ENCODE peak calls at places on chromosome X, in five cellular contexts. One of them, this sample, is unnamed.

GRCh38 chrX:110026099-110026844 is 23.4 kb downstream of the TMEM164 start:
- DNase-seq in mesendoderm: no peak
- DNase-seq in GM23248: peak; percentile 18
- DNase-seq in A549: peak; percentile 59
- DNase-seq in OCI-LY7: no peak
- DNase-seq in this sample: peak; percentile 26

GRCh38 chrX:9635368-9635767 is 130.3 kb downstream of the GPR143 start:
- DNase-seq in GM23248: no peak
- DNase-seq in OCI-LY7: no peak
- DNase-seq in A549: no peak
- DNase-seq in mesendoderm: no peak
- DNase-seq in this sample: no peak

GRCh38 chrX:153411255-153411987 is at the start of gene ZFP92:
- DNase-seq in OCI-LY7: no peak
- DNase-seq in mesendoderm: no peak
- DNase-seq in GM23248: peak; percentile 5
- DNase-seq in A549: no peak
- DNase-seq in this sample: no peak

GRCh38 chrX:27008486-27008885 is 454.7 kb downstream of the PPP4R3C start:
- DNase-seq in A549: no peak
- DNase-seq in OCI-LY7: no peak
- DNase-seq in GM23248: no peak
- DNase-seq in mesendoderm: no peak
- DNase-seq in this sample: peak; percentile 3

GRCh38 chrX:118973389-118974087 is 880 bp upstream of the LONRF3 start:
- DNase-seq in A549: no peak
- DNase-seq in OCI-LY7: no peak
- DNase-seq in mesendoderm: no peak
- DNase-seq in GM23248: peak; percentile 32
- DNase-seq in this sample: peak; percentile 24

GRCh38 chrX:9642270-9642995 is 123.2 kb downstream of the GPR143 start:
- DNase-seq in A549: no peak
- DNase-seq in GM23248: no peak
- DNase-seq in OCI-LY7: no peak
- DNase-seq in mesendoderm: no peak
- DNase-seq in this sample: no peak

GRCh38 chrX:154748712-154749339 is 2.1 kb downstream of the GAB3 start:
- DNase-seq in mesendoderm: peak; percentile 60
- DNase-seq in A549: peak; percentile 56
- DNase-seq in OCI-LY7: peak; percentile 38
- DNase-seq in GM23248: peak; percentile 61
- DNase-seq in this sample: peak; percentile 60

GRCh38 chrX:143634701-143635442 is 1.0 kb downstream of the SLITRK4 start:
- DNase-seq in OCI-LY7: no peak
- DNase-seq in GM23248: no peak
- DNase-seq in mesendoderm: no peak
- DNase-seq in A549: no peak
- DNase-seq in this sample: peak; percentile 58

GRCh38 chrX:7170903-7171302 is 22.9 kb upstream of the PUDP start:
- DNase-seq in OCI-LY7: peak; percentile 9
- DNase-seq in GM23248: no peak
- DNase-seq in mesendoderm: peak; percentile 44
- DNase-seq in A549: peak; percentile 36
- DNase-seq in this sample: no peak

GRCh38 chrX:132786217-132786616 is 172.2 kb downstream of the HS6ST2 start:
- DNase-seq in GM23248: peak; percentile 2
- DNase-seq in A549: no peak
- DNase-seq in mesendoderm: peak; percentile 3
- DNase-seq in OCI-LY7: no peak
- DNase-seq in this sample: no peak

GRCh38 chrX:87067795-87068194 is 449.8 kb upstream of the KLHL4 start:
- DNase-seq in GM23248: no peak
- DNase-seq in OCI-LY7: no peak
- DNase-seq in A549: no peak
- DNase-seq in mesendoderm: no peak
- DNase-seq in this sample: no peak

GRCh38 chrX:13212191-13212651 is 107.6 kb downstream of the ATXN3L start:
- DNase-seq in mesendoderm: no peak
- DNase-seq in A549: no peak
- DNase-seq in OCI-LY7: no peak
- DNase-seq in GM23248: no peak
- DNase-seq in this sample: peak; percentile 54

GRCh38 chrX:133414399-133415275 is 652 bp downstream of the GPC4 start:
- DNase-seq in A549: peak; percentile 7
- DNase-seq in OCI-LY7: no peak
- DNase-seq in GM23248: peak; percentile 45
- DNase-seq in mesendoderm: no peak
- DNase-seq in this sample: peak; percentile 64

GRCh38 chrX:68931345-68931744 is 102.5 kb downstream of the EFNB1 start:
- DNase-seq in A549: no peak
- DNase-seq in GM23248: no peak
- DNase-seq in mesendoderm: no peak
- DNase-seq in OCI-LY7: no peak
- DNase-seq in this sample: no peak

GRCh38 chrX:134727363-134727762 is 69.1 kb upstream of the PLAC1 start:
- DNase-seq in GM23248: no peak
- DNase-seq in A549: peak; percentile 81
- DNase-seq in mesendoderm: no peak
- DNase-seq in OCI-LY7: no peak
- DNase-seq in this sample: no peak

GRCh38 chrX:129679856-129680255 is 25.1 kb upstream of the APLN start:
- DNase-seq in GM23248: peak; percentile 56
- DNase-seq in mesendoderm: no peak
- DNase-seq in A549: no peak
- DNase-seq in OCI-LY7: no peak
- DNase-seq in this sample: no peak

GRCh38 chrX:103356897-103357296 is 591 bp downstream of the TCEAL9 start:
- DNase-seq in OCI-LY7: no peak
- DNase-seq in GM23248: peak; percentile 45
- DNase-seq in A549: no peak
- DNase-seq in mesendoderm: no peak
- DNase-seq in this sample: peak; percentile 31

GRCh38 chrX:46381630-46382029 is 163.6 kb downstream of the ZNF674 start:
- DNase-seq in A549: peak; percentile 48
- DNase-seq in mesendoderm: peak; percentile 35
- DNase-seq in GM23248: peak; percentile 35
- DNase-seq in OCI-LY7: peak; percentile 47
- DNase-seq in this sample: peak; percentile 47

GRCh38 chrX:154412468-154412867 is 1.1 kb downstream of the TAFAZZIN start:
- DNase-seq in A549: no peak
- DNase-seq in OCI-LY7: peak; percentile 66
- DNase-seq in GM23248: peak; percentile 19
- DNase-seq in mesendoderm: no peak
- DNase-seq in this sample: no peak

GRCh38 chrX:136541294-136541693 is 9.3 kb downstream of the VGLL1 start:
- DNase-seq in A549: no peak
- DNase-seq in mesendoderm: peak; percentile 16
- DNase-seq in GM23248: no peak
- DNase-seq in OCI-LY7: no peak
- DNase-seq in this sample: no peak
- H3K4me3 ChIP-seq in A549: no peak overlapping the region
- H3K4me3 ChIP-seq in mesendoderm: no peak overlapping the region
- H3K4me3 ChIP-seq in GM23248: no peak overlapping the region
- H3K4me3 ChIP-seq in OCI-LY7: no peak overlapping the region
- H3K4me3 ChIP-seq in this sample: no peak overlapping the region

GRCh38 chrX:108270280-108270679 is 167.9 kb downstream of the COL4A6 start:
- DNase-seq in OCI-LY7: no peak
- DNase-seq in GM23248: no peak
- DNase-seq in mesendoderm: no peak
- DNase-seq in A549: peak; percentile 6
- DNase-seq in this sample: no peak
- H3K4me2 ChIP-seq in OCI-LY7: no peak overlapping the region
- H3K4me2 ChIP-seq in GM23248: no peak overlapping the region
- H3K4me2 ChIP-seq in mesendoderm: no peak overlapping the region
- H3K4me2 ChIP-seq in A549: no peak overlapping the region
- H3K4me2 ChIP-seq in this sample: no peak overlapping the region

GRCh38 chrX:39854772-39855747 is 242.7 kb downstream of the BCOR start:
- DNase-seq in mesendoderm: no peak
- DNase-seq in OCI-LY7: peak; percentile 57
- DNase-seq in GM23248: no peak
- DNase-seq in A549: no peak
- DNase-seq in this sample: no peak
- H3K4me1 ChIP-seq in mesendoderm: peaks cover 7% of the 10 kb centered on the region
- H3K4me1 ChIP-seq in OCI-LY7: peaks cover 44% of the 10 kb centered on the region
- H3K4me1 ChIP-seq in GM23248: peaks cover 11% of the 10 kb centered on the region
- H3K4me1 ChIP-seq in A549: peaks cover 22% of the 10 kb centered on the region
- H3K4me1 ChIP-seq in this sample: peaks cover 37% of the 10 kb centered on the region

GRCh38 chrX:17655232-17656034 is 81.9 kb upstream of the SCML1 start:
- DNase-seq in GM23248: peak; percentile 33
- DNase-seq in OCI-LY7: no peak
- DNase-seq in mesendoderm: peak; percentile 43
- DNase-seq in A549: no peak
- DNase-seq in this sample: peak; percentile 52
- H3K4me3 ChIP-seq in GM23248: peak overlapping the region; percentile 64
- H3K4me3 ChIP-seq in OCI-LY7: no peak overlapping the region
- H3K4me3 ChIP-seq in mesendoderm: no peak overlapping the region
- H3K4me3 ChIP-seq in A549: no peak overlapping the region
- H3K4me3 ChIP-seq in this sample: peak overlapping the region; percentile 56

DNA sequence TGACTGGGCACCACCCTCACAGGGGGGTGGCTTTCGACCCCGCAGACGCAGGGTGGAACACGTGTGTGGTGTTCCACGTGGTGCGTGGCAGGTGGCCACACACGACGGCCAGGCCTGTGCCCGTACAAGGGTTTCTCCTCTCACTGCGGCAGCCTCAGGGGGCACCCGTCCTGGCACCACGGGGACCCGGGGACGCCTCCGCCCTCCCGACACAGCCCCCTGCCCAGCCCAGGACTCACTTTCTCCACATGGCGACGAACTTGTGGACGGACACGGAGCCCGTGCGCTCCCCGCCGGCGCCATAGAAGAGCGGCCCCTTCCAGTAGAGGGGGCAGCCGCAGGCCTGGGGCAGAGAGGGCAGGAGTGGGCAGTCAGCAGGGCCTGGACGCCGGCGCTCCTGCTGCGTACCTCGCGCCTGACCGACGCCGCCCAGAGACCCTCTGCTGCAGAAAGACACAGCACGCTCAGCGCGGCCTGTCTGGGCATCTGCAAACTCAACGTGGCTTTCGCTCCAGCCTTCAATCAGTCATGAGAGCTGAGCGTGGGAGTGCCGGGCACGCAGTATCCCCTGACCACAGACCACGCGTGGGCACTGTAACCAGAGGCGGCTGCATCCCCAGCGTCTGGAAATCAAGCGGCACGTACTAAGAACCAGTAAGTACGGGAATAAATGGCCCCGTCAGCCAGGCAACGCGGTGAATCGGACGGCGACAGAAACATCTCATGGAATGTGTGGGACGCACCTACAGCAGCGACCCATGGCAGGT is 28.9 kb upstream of the GTPBP6 start:
- DNase-seq in mesendoderm: no peak
- DNase-seq in A549: no peak
- DNase-seq in GM23248: no peak
- DNase-seq in OCI-LY7: no peak
- DNase-seq in this sample: no peak
- H3K4me2 ChIP-seq in mesendoderm: no peak overlapping the region
- H3K4me2 ChIP-seq in A549: no peak overlapping the region
- H3K4me2 ChIP-seq in GM23248: no peak overlapping the region
- H3K4me2 ChIP-seq in OCI-LY7: no peak overlapping the region
- H3K4me2 ChIP-seq in this sample: no peak overlapping the region

GRCh38 chrX:156004740-156005139 is 7.2 kb downstream of the IL9R start:
- DNase-seq in mesendoderm: no peak
- DNase-seq in A549: no peak
- DNase-seq in GM23248: no peak
- DNase-seq in OCI-LY7: no peak
- DNase-seq in this sample: no peak
- H3K4me1 ChIP-seq in mesendoderm: no peaks in the 10 kb centered on the region
- H3K4me1 ChIP-seq in A549: no peaks in the 10 kb centered on the region
- H3K4me1 ChIP-seq in GM23248: no peaks in the 10 kb centered on the region
- H3K4me1 ChIP-seq in OCI-LY7: no peaks in the 10 kb centered on the region
- H3K4me1 ChIP-seq in this sample: no peaks in the 10 kb centered on the region